ENCODE peak calls at places on chromosomes 13 and 19, in nine cellular contexts. L is NCI-H1105; N is neuronal stem cell; X is ovary; V is amygdala; M is G401; H is heart left ventricle; R is stimulated activated CD4-positive, alpha-beta T cell treated with anti-CD3 and anti-CD28 coated beads, Interleukin-2, amount 100 ng/mL, for 48 hours; Z is CD4-positive, CD25-positive, alpha-beta regulatory T cell. Q is an unnamed sample.

GRCh38 chr19:55681131-55682087 is 6.4 kb downstream of the EPN1 start:
- DNase-seq in L (no peak), N (no peak), X (peak; percentile 69), V (no peak), M (no peak), H (no peak), R (no peak), Z (no peak), Q (no peak)

GRCh38 chr13:37667631-37668161 is 69.1 kb upstream of the POSTN start:
- DNase-seq in L (no peak), N (no peak), X (no peak), V (no peak), M (no peak), H (no peak), R (no peak), Z (no peak), Q (no peak)

GRCh38 chr13:59888408-59888807 is 275.3 kb downstream of the DIAPH3 start:
- DNase-seq in L (no peak), N (no peak), X (no peak), V (no peak), M (no peak), H (no peak), R (no peak), Z (no peak), Q (no peak)

GRCh38 chr19:58038688-58039204 is 4.9 kb downstream of the ZSCAN1 start:
- DNase-seq in L (no peak), N (no peak), X (no peak), V (no peak), M (peak; percentile 19), H (no peak), R (no peak), Z (no peak), Q (no peak)

GRCh38 chr19:39765091-39766076 is 13.3 kb upstream of the LEUTX start:
- DNase-seq in L (no peak), N (peak; percentile 48), X (no peak), V (no peak), M (peak; percentile 22), H (peak; percentile 17), R (peak; percentile 52), Z (no peak), Q (peak; percentile 63)

GRCh38 chr13:34942732-34943674 is 933 bp downstream of the NBEA start:
- DNase-seq in L (peak; percentile 27), N (peak; percentile 52), X (peak; percentile 33), V (peak; percentile 34), M (peak; percentile 77), H (peak; percentile 28), R (no peak), Z (no peak), Q (peak; percentile 15)

GRCh38 chr13:44516771-44517170 is 59.4 kb downstream of the TSC22D1 start:
- DNase-seq in L (no peak), N (no peak), X (no peak), V (no peak), M (no peak), H (no peak), R (no peak), Z (no peak), Q (no peak)

GRCh38 chr13:110317093-110317492 is 10.0 kb downstream of the COL4A2 start:
- DNase-seq in L (no peak), N (no peak), X (no peak), V (no peak), M (no peak), H (no peak), R (no peak), Z (no peak), Q (no peak)

GRCh38 chr19:33868821-33869412 is 72.2 kb downstream of the KCTD15 start:
- DNase-seq in L (no peak), N (no peak), X (no peak), V (peak; percentile 57), M (peak; percentile 78), H (peak; percentile 38), R (no peak), Z (no peak), Q (peak; percentile 83)

GRCh38 chr19:42422576-42423461 is 4.4 kb downstream of the LIPE start:
- DNase-seq in L (peak; percentile 43), N (no peak), X (peak; percentile 64), V (no peak), M (peak; percentile 65), H (peak; percentile 49), R (no peak), Z (peak; percentile 71), Q (no peak)

GRCh38 chr13:70206671-70207070 is 98.4 kb upstream of the KLHL1 start:
- DNase-seq in L (no peak), N (no peak), X (no peak), V (no peak), M (no peak), H (no peak), R (no peak), Z (no peak), Q (no peak)

GRCh38 chr13:99871249-99871898 is 100.2 kb downstream of the ZIC5 start:
- DNase-seq in L (peak; percentile 2), N (no peak), X (no peak), V (no peak), M (peak; percentile 98), H (no peak), R (no peak), Z (no peak), Q (no peak)

GRCh38 chr13:114200673-114201005 is 21.6 kb downstream of the CFAP97D2 start:
- DNase-seq in L (no peak), N (no peak), X (no peak), V (no peak), M (no peak), H (no peak), R (no peak), Z (no peak), Q (no peak)

GRCh38 chr19:17610384-17610783 is 54.9 kb downstream of the COLGALT1 start:
- DNase-seq in L (no peak), N (no peak), X (no peak), V (no peak), M (peak; percentile 43), H (no peak), R (no peak), Z (peak; percentile 17), Q (no peak)

GRCh38 chr19:16106121-16106520 is 5.6 kb upstream of the RAB8A start:
- DNase-seq in L (no peak), N (no peak), X (no peak), V (no peak), M (no peak), H (no peak), R (no peak), Z (no peak), Q (no peak)

GRCh38 chr13:98050041-98050466 is 92.8 kb upstream of the FARP1 start:
- DNase-seq in L (no peak), N (no peak), X (no peak), V (no peak), M (no peak), H (no peak), R (no peak), Z (no peak), Q (no peak)

GRCh38 chr13:99278199-99278598 is 20.0 kb upstream of the GPR18 start:
- DNase-seq in L (no peak), N (no peak), X (no peak), V (no peak), M (no peak), H (no peak), R (no peak), Z (no peak), Q (no peak)

GRCh38 chr19:7366701-7367420 is 18.1 kb downstream of the ARHGEF18 start:
- DNase-seq in L (no peak), N (no peak), X (no peak), V (no peak), M (no peak), H (no peak), R (no peak), Z (no peak), Q (no peak)

GRCh38 chr19:7697721-7698287 is 4.1 kb downstream of the FCER2 start:
- DNase-seq in L (no peak), N (no peak), X (no peak), V (no peak), M (no peak), H (no peak), R (no peak), Z (no peak), Q (no peak)

GRCh38 chr13:48859168-48860105 is 116.3 kb upstream of the FNDC3A start:
- DNase-seq in L (no peak), N (no peak), X (no peak), V (no peak), M (no peak), H (no peak), R (no peak), Z (no peak), Q (no peak)

GRCh38 chr13:37141011-37141410 is 35.5 kb upstream of the CSNK1A1L start:
- DNase-seq in L (no peak), N (no peak), X (no peak), V (no peak), M (no peak), H (no peak), R (no peak), Z (no peak), Q (no peak)

GRCh38 chr13:84098273-84098672 is 216.0 kb upstream of the SLITRK1 start:
- DNase-seq in L (no peak), N (no peak), X (no peak), V (no peak), M (no peak), H (no peak), R (no peak), Z (no peak), Q (no peak)